ENCODE peak calls at places on chromosomes 12 and 14, in ten cellular contexts. D, L, I, R, Y, E, V, Q, H and G are unnamed samples.

GRCh38 chr14:34676516-34677211 is 37.7 kb downstream of the CFL2 start:
- DNase-seq in V (no peak), E (peak), R (no peak), H (no peak), D (no peak), L (no peak), Y (no peak), I (no peak), Q (no peak), G (no peak)

GRCh38 chr14:23588884-23589598 is 10.5 kb upstream of the JPH4 start:
- DNase-seq in V (peak), D (peak), L (peak), Q (peak), R (peak), E (peak), Y (peak), I (peak), H (peak), G (no peak)

GRCh38 chr12:130714091-130714590 is 2.0 kb downstream of the RIMBP2 start:
- DNase-seq in E (no peak), R (no peak), V (no peak), H (peak), I (no peak), Q (no peak), D (no peak), L (no peak), Y (no peak), G (no peak)

GRCh38 chr14:71004481-71004880 is 97.2 kb downstream of the PCNX1 start:
- DNase-seq in V (no peak), I (no peak), D (no peak), L (no peak), Q (no peak), R (no peak), H (no peak), E (no peak), Y (no peak), G (no peak)

GRCh38 chr12:87518508-87518907 is 510.7 kb downstream of the C12orf50 start:
- DNase-seq in D (peak), H (no peak), E (no peak), L (no peak), Q (no peak), R (no peak), I (no peak), Y (no peak), V (no peak), G (no peak)

GRCh38 chr14:69288956-69289705 is 29.2 kb downstream of the GALNT16 start:
- DNase-seq in V (no peak), Q (no peak), Y (no peak), E (no peak), H (no peak), D (no peak), R (no peak), I (no peak), L (no peak), G (no peak)

GRCh38 chr14:60275932-60276331 is 26.9 kb downstream of the PPM1A start:
- DNase-seq in L (no peak), R (no peak), Y (no peak), H (no peak), I (no peak), Q (no peak), D (no peak), E (no peak), V (no peak), G (no peak)

GRCh38 chr14:102323102-102323501 is 3.6 kb downstream of the ZNF839 start:
- DNase-seq in Y (no peak), Q (peak), D (peak), V (no peak), E (peak), R (peak), I (no peak), H (peak), L (no peak), G (no peak)

GRCh38 chr14:105060751-105061427 is 4.3 kb downstream of the GPR132 start:
- DNase-seq in Q (no peak), H (peak), V (no peak), Y (no peak), D (no peak), R (no peak), E (no peak), I (no peak), L (no peak), G (no peak)

GRCh38 chr14:32678088-32678487 is 260.6 kb upstream of the NPAS3 start:
- DNase-seq in Q (no peak), I (no peak), L (no peak), R (no peak), E (no peak), V (no peak), D (no peak), H (no peak), Y (no peak), G (no peak)

GRCh38 chr14:20857630-20858261 is 33.4 kb upstream of the RNASE3 start:
- DNase-seq in H (peak), I (peak), E (no peak), R (peak), Y (peak), V (peak), Q (peak), D (peak), L (peak), G (peak)

GRCh38 chr14:79342942-79343341 is 868.4 kb downstream of the DIO2 start:
- DNase-seq in V (no peak), I (no peak), Q (no peak), R (no peak), E (no peak), D (peak), L (no peak), Y (no peak), H (no peak), G (no peak)

GRCh38 chr14:88488081-88488480 is 66.7 kb downstream of the PTPN21 start:
- DNase-seq in L (no peak), H (no peak), E (no peak), R (no peak), Q (no peak), I (no peak), V (no peak), D (peak), Y (no peak), G (no peak)

GRCh38 chr14:33184587-33184986 is 245.9 kb downstream of the NPAS3 start:
- DNase-seq in Q (no peak), D (peak), V (no peak), I (no peak), L (no peak), H (no peak), E (peak), Y (no peak), R (no peak), G (no peak)

GRCh38 chr12:119573086-119573485 is 20.5 kb upstream of the TMEM233 start:
- DNase-seq in Y (no peak), L (no peak), R (no peak), I (no peak), H (no peak), V (no peak), Q (no peak), E (no peak), D (no peak), G (no peak)

GRCh38 chr14:94823556-94824341 is 53.8 kb upstream of the GSC start:
- DNase-seq in E (no peak), I (no peak), Y (no peak), Q (no peak), R (peak), L (no peak), D (no peak), V (no peak), H (no peak), G (no peak)

GRCh38 chr12:45415393-45415817 is 199.5 kb downstream of the ANO6 start:
- DNase-seq in E (no peak), H (no peak), D (peak), I (no peak), R (peak), Y (peak), V (no peak), L (no peak), Q (peak), G (no peak)

GRCh38 chr12:124698211-124698997 is 131.0 kb upstream of the NCOR2 start:
- DNase-seq in Q (no peak), I (no peak), Y (no peak), R (no peak), H (no peak), L (no peak), E (no peak), V (no peak), D (no peak), G (no peak)

GRCh38 chr12:18183141-18183540 is 78.2 kb upstream of the PIK3C2G start:
- DNase-seq in D (no peak), H (no peak), R (no peak), Q (no peak), E (no peak), I (no peak), L (no peak), Y (no peak), V (no peak), G (no peak)

GRCh38 chr12:20044836-20045235 is 323.5 kb upstream of the PDE3A start:
- DNase-seq in D (no peak), E (no peak), I (no peak), R (no peak), Q (no peak), V (no peak), Y (no peak), L (no peak), H (no peak), G (no peak)

GRCh38 chr14:65164068-65164824 is 61.9 kb upstream of the MAX start:
- DNase-seq in V (no peak), H (no peak), E (no peak), I (no peak), D (peak), Q (peak), Y (peak), R (peak), L (no peak), G (no peak)

GRCh38 chr14:71300474-71301359 is 393.5 kb downstream of the PCNX1 start:
- DNase-seq in D (no peak), I (no peak), L (no peak), Q (no peak), R (no peak), E (no peak), Y (no peak), H (no peak), V (no peak), G (no peak)

GRCh38 chr12:100156731-100157426 is 14.2 kb upstream of the BLTP3B start:
- DNase-seq in E (no peak), L (no peak), Q (no peak), H (no peak), D (no peak), V (no peak), I (no peak), R (no peak), Y (no peak), G (no peak)

GRCh38 chr12:77847665-77848431 is 17.2 kb downstream of the NAV3 start:
- DNase-seq in V (no peak), Y (no peak), H (no peak), D (peak), L (no peak), R (peak), E (no peak), Q (no peak), I (no peak), G (no peak)

GRCh38 chr12:132364348-132364902 is 35.0 kb upstream of the GALNT9 start:
- DNase-seq in E (no peak), L (no peak), H (no peak), Q (no peak), Y (no peak), R (no peak), V (no peak), D (no peak), I (no peak), G (no peak)

GRCh38 chr14:74400328-74400727 is 25.7 kb downstream of the SYNDIG1L start:
- DNase-seq in D (no peak), E (no peak), Q (no peak), Y (no peak), L (no peak), H (no peak), I (no peak), R (no peak), V (no peak), G (no peak)

GRCh38 chr14:31122098-31122611 is 85.4 kb downstream of the HECTD1 start:
- DNase-seq in V (no peak), D (peak), R (peak), L (no peak), Q (no peak), Y (no peak), I (no peak), E (no peak), H (no peak), G (no peak)

GRCh38 chr12:113049976-113050742 is 6.4 kb upstream of the DTX1 start:
- DNase-seq in R (peak), D (peak), V (no peak), H (peak), Q (no peak), E (no peak), L (no peak), Y (peak), I (no peak), G (no peak)

GRCh38 chr14:70555890-70556289 is 21.1 kb upstream of the ADAM20 start:
- DNase-seq in H (no peak), Y (no peak), R (no peak), I (no peak), V (no peak), Q (peak), L (no peak), E (no peak), D (peak), G (no peak)

GRCh38 chr14:30194769-30195168 is 267.1 kb upstream of the PRKD1 start:
- DNase-seq in R (peak), Q (no peak), E (no peak), L (no peak), D (no peak), Y (no peak), I (no peak), V (no peak), H (no peak), G (no peak)

GRCh38 chr12:52772188-52772587 is 5.0 kb downstream of the KRT76 start:
- DNase-seq in V (no peak), R (no peak), H (no peak), E (no peak), D (no peak), L (no peak), I (no peak), Q (no peak), Y (no peak), G (no peak)

GRCh38 chr12:14193623-14194022 is 171.9 kb upstream of the ATF7IP start:
- DNase-seq in V (no peak), L (no peak), Y (no peak), Q (no peak), R (no peak), E (no peak), D (no peak), H (no peak), I (no peak), G (no peak)

GRCh38 chr14:71675126-71675901 is 256.9 kb upstream of the RGS6 start:
- DNase-seq in V (no peak), Q (no peak), L (no peak), Y (no peak), H (no peak), D (no peak), E (no peak), I (no peak), R (no peak), G (no peak)

GRCh38 chr14:68896132-68896531 is 83.0 kb downstream of the ACTN1 start:
- DNase-seq in L (no peak), D (no peak), H (no peak), V (no peak), Y (no peak), Q (no peak), R (no peak), E (no peak), I (no peak), G (no peak)